ENCODE peak calls at places on chromosomes 2 and 18, in seven cellular contexts. X, A, U, N, I, H and K are unnamed samples. For H3K9me3, the result is how much of the 10 kb centered on the place peaks cover.

GRCh38 chr2:96342085-96342484 is 6.5 kb downstream of the NCAPH start:
- DNase-seq in X (no peak), A (peak), H (no peak), N (no peak), U (no peak), I (peak), K (peak)

GRCh38 chr18:58867281-58867961 is 2.7 kb downstream of the ZNF532 start:
- DNase-seq in U (no peak), I (no peak), H (no peak), N (no peak), X (no peak), A (no peak), K (no peak)

GRCh38 chr2:234880551-234881211 is 71.1 kb upstream of the SH3BP4 start:
- DNase-seq in I (peak), U (no peak), N (no peak), A (peak), X (no peak), H (peak), K (no peak)

GRCh38 chr2:241598487-241598886 is 38.5 kb downstream of the THAP4 start:
- DNase-seq in A (no peak), I (no peak), U (no peak), X (no peak), N (no peak), H (no peak), K (no peak)

GRCh38 chr2:182914852-182915251 is 48.4 kb upstream of the FRZB start:
- DNase-seq in I (no peak), N (no peak), U (no peak), X (no peak), A (no peak), H (no peak), K (no peak)

GRCh38 chr18:54873884-54874255 is 45.6 kb downstream of the RAB27B start:
- DNase-seq in U (no peak), X (no peak), I (no peak), N (no peak), H (peak), A (no peak), K (no peak)

GRCh38 chr18:32770181-32770650 is 2.6 kb downstream of the KLHL14 start:
- DNase-seq in X (peak), A (no peak), I (no peak), N (peak), H (no peak), U (no peak), K (no peak)

GRCh38 chr18:63216911-63217311 is 102.7 kb downstream of the BCL2 start:
- DNase-seq in U (no peak), A (no peak), X (no peak), H (no peak), I (no peak), N (no peak), K (no peak)

GRCh38 chr2:176126929-176127768 is 2.4 kb upstream of the HOXD8 start:
- DNase-seq in U (peak), H (peak), X (peak), N (peak), I (peak), A (peak), K (peak)

GRCh38 chr2:25279091-25279651 is 62.6 kb downstream of the DNMT3A start:
- DNase-seq in X (peak), A (no peak), H (peak), N (no peak), I (peak), U (peak), K (no peak)

GRCh38 chr18:45171575-45172225 is 443.6 kb upstream of the SLC14A2 start:
- DNase-seq in U (no peak), H (no peak), A (no peak), I (no peak), X (no peak), N (no peak), K (no peak)

GRCh38 chr18:70139138-70139537 is 66.3 kb downstream of the RTTN start:
- DNase-seq in U (no peak), X (no peak), I (no peak), N (no peak), A (no peak), H (no peak), K (no peak)

GRCh38 chr2:63287961-63288360 is 237.3 kb downstream of the OTX1 start:
- DNase-seq in U (no peak), A (no peak), X (no peak), N (no peak), H (no peak), I (no peak), K (no peak)

GRCh38 chr2:63283273-63283672 is 232.6 kb downstream of the OTX1 start:
- DNase-seq in H (no peak), A (no peak), X (no peak), U (no peak), I (no peak), N (no peak), K (no peak)
- H3K9me3 ChIP-seq in H (under half), A (under half), X (half or more), U (under half), I (under half), N (under half), K (under half)

GRCh38 chr18:79933765-79934164 is 17.7 kb downstream of the SLC66A2 start:
- DNase-seq in N (peak), U (no peak), I (no peak), X (no peak), A (no peak), H (peak), K (no peak)
- H3K9me3 ChIP-seq in N (under half), U (under half), I (under half), X (half or more), A (under half), H (under half), K (under half)

DNA sequence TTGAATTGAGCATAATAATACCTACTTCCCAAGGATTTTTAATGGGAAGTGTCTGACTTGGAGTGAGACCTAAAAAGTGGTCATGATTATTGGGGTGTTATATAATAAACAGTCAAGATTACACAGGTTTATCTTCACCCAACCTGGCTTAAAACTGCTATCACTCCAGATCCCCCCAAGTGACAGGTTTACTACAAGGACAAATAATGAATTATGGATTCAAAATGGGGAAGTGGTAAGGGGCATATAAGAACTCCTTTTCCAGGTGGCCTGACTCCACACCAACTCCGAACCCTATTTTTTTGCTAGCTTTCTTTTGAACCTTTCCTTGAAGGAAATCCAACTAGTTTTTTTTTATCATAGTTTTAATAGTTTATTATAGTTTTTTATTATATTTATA is 663.0 kb upstream of the FANCL start:
- DNase-seq in I (no peak), H (no peak), N (no peak), A (no peak), X (no peak), U (no peak), K (no peak)
- H3K9me3 ChIP-seq in I (under half), H (under half), N (under half), A (under half), X (under half), U (under half), K (under half)

DNA sequence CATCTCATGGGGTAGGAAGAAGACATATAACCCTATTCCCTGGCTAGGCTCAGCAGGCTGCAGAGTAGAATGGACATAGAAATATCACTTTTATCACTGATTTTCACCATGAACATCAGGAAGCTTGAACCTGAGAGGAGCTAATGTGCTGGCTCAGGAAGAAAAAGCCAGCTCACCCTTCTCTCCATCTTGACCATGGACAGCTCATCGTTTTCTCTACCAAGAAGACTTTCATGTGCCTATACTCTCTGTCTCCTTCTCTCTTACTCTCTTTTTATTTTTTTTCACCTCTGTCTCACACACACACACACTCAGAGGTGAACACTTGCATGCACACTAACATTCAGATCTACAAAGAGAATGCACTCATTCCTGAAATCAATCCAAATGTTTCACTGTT is 372.8 kb upstream of the CNTNAP5 start:
- DNase-seq in U (no peak), H (no peak), X (no peak), I (no peak), N (no peak), A (no peak), K (no peak)
- H3K9me3 ChIP-seq in U (under half), H (under half), X (under half), I (under half), N (under half), A (under half), K (under half)

GRCh38 chr2:123500346-123500745 is 524.7 kb upstream of the CNTNAP5 start:
- DNase-seq in U (no peak), I (no peak), X (no peak), H (no peak), N (no peak), A (no peak), K (no peak)

GRCh38 chr2:123502926-123503325 is 522.2 kb upstream of the CNTNAP5 start:
- DNase-seq in U (no peak), N (no peak), X (no peak), H (no peak), I (peak), A (no peak), K (no peak)

GRCh38 chr2:123495241-123495640 is 529.8 kb upstream of the CNTNAP5 start:
- DNase-seq in A (no peak), N (no peak), X (no peak), I (no peak), H (no peak), U (no peak), K (no peak)

GRCh38 chr2:123500988-123501387 is 524.1 kb upstream of the CNTNAP5 start:
- DNase-seq in I (peak), H (no peak), U (no peak), A (no peak), X (no peak), N (no peak), K (no peak)
- H3K9me3 ChIP-seq in I (under half), H (under half), U (under half), A (under half), X (under half), N (under half), K (under half)

GRCh38 chr2:170911314-170911889 is 17.7 kb upstream of the GORASP2 start:
- DNase-seq in I (no peak), U (no peak), N (no peak), A (no peak), X (no peak), H (no peak), K (no peak)
- H3K9me3 ChIP-seq in I (under half), U (under half), N (under half), A (under half), X (half or more), H (under half), K (under half)

GRCh38 chr2:240258685-240259084 is 118.2 kb upstream of the OTOS start:
- DNase-seq in X (no peak), I (no peak), U (no peak), H (no peak), N (no peak), A (no peak), K (no peak)

GRCh38 chr2:240257940-240258580 is 117.6 kb upstream of the OTOS start:
- DNase-seq in A (no peak), I (no peak), X (no peak), H (no peak), N (no peak), U (no peak), K (no peak)

GRCh38 chr2:240260664-240261063 is 120.2 kb upstream of the OTOS start:
- DNase-seq in A (no peak), N (no peak), U (no peak), X (no peak), H (no peak), I (no peak), K (no peak)

GRCh38 chr2:240259924-240260529 is 119.6 kb upstream of the OTOS start:
- DNase-seq in X (no peak), N (no peak), H (no peak), A (no peak), U (peak), I (no peak), K (no peak)

GRCh38 chr2:240259201-240259923 is 118.9 kb upstream of the OTOS start:
- DNase-seq in X (peak), H (no peak), I (no peak), N (no peak), A (no peak), U (peak), K (no peak)
- H3K9me3 ChIP-seq in X (under half), H (under half), I (under half), N (under half), A (under half), U (under half), K (under half)